ENCODE peak calls at places on chromosomes 11 and 22, in eight cellular contexts. I is T-cell; T is activated naive CD4-positive, alpha-beta T cell treated with Interleukin-2 at 50 U/mL for 16 hours; P is effector CD4-positive, alpha-beta T cell; L is mesendoderm; A is foreskin fibroblast; H is fibroblast of mammary gland; N is HEK293T. Z is an unnamed sample.

GRCh38 chr11:84901986-84902385 is 725.2 kb downstream of the DLG2 start:
- DNase-seq in L (no peak), H (peak), I (no peak), A (no peak), N (no peak), T (no peak), P (no peak), Z (no peak)

GRCh38 chr11:62791501-62792192 is at the start of gene TMEM223:
- DNase-seq in P (peak), L (peak), H (peak), T (peak), A (peak), I (peak), N (peak), Z (peak)

GRCh38 chr11:92969634-92970347 is at the start of gene MTNR1B:
- DNase-seq in A (no peak), P (no peak), T (no peak), I (no peak), L (no peak), N (no peak), H (no peak), Z (no peak)

GRCh38 chr22:30253205-30253852 is 6.8 kb upstream of the LIF start:
- DNase-seq in I (no peak), N (no peak), P (no peak), L (no peak), T (no peak), H (peak), A (no peak), Z (no peak)

GRCh38 chr22:48566741-48567140 is 1260.9 kb downstream of the BRD1 start:
- DNase-seq in N (no peak), T (no peak), P (no peak), I (no peak), L (no peak), A (no peak), H (no peak), Z (no peak)

GRCh38 chr11:47248304-47248663 is 330 bp downstream of the ACP2 start:
- DNase-seq in L (no peak), P (no peak), H (peak), A (peak), N (no peak), I (no peak), T (no peak), Z (no peak)

GRCh38 chr11:9003573-9004309 is at the start of gene NRIP3:
- DNase-seq in L (peak), A (peak), H (peak), I (peak), T (peak), N (peak), P (peak), Z (peak)

GRCh38 chr11:10302744-10303557 is 1.9 kb upstream of the ADM start:
- DNase-seq in H (peak), A (peak), P (peak), I (peak), T (peak), L (peak), N (no peak), Z (peak)

GRCh38 chr11:107785401-107785800 is 73.2 kb downstream of the SLC35F2 start:
- DNase-seq in I (no peak), T (peak), A (peak), N (no peak), P (no peak), L (no peak), H (peak), Z (no peak)

GRCh38 chr11:125062931-125063428 is at the start of gene SLC37A2:
- DNase-seq in P (no peak), I (peak), T (peak), N (peak), H (peak), L (peak), A (peak), Z (peak)

GRCh38 chr11:68266121-68266891 is 5.5 kb downstream of the C11orf24 start:
- DNase-seq in H (no peak), I (no peak), P (no peak), N (no peak), L (no peak), A (no peak), T (no peak), Z (no peak)

GRCh38 chr22:18905540-18906409 is at the start of gene DGCR6:
- DNase-seq in H (no peak), N (no peak), A (no peak), L (no peak), I (no peak), T (no peak), P (no peak), Z (no peak)

GRCh38 chr11:95884364-95884763 is 39.5 kb downstream of the MTMR2 start:
- DNase-seq in H (peak), I (no peak), P (no peak), N (no peak), A (peak), T (no peak), L (no peak), Z (no peak)

GRCh38 chr22:24503137-24503850 is 8.2 kb downstream of the UPB1 start:
- DNase-seq in N (peak), L (peak), I (peak), P (peak), H (peak), T (peak), A (peak), Z (peak)

GRCh38 chr11:83823461-83824025 is 537.4 kb upstream of the CCDC90B start:
- DNase-seq in A (no peak), N (no peak), T (no peak), H (no peak), L (no peak), P (no peak), I (no peak), Z (no peak)

GRCh38 chr22:32702421-32702820 is 99.1 kb upstream of the TIMP3 start:
- DNase-seq in N (no peak), P (no peak), T (no peak), L (no peak), A (no peak), H (no peak), I (no peak), Z (no peak)

GRCh38 chr11:26219506-26220117 is 112.3 kb upstream of the ANO3 start:
- DNase-seq in H (no peak), P (no peak), T (no peak), I (no peak), L (no peak), N (no peak), A (no peak), Z (no peak)

GRCh38 chr11:15525582-15525981 is 410.9 kb downstream of the INSC start:
- DNase-seq in H (no peak), I (no peak), T (no peak), L (no peak), A (no peak), N (no peak), P (no peak), Z (no peak)

GRCh38 chr22:37243402-37244113 is 511 bp downstream of the RAC2 start:
- DNase-seq in L (no peak), I (no peak), T (no peak), N (no peak), P (no peak), H (no peak), A (no peak), Z (peak)

GRCh38 chr11:72236083-72236697 is 7.8 kb downstream of the PHOX2A start:
- DNase-seq in T (no peak), A (no peak), I (no peak), P (no peak), H (no peak), N (no peak), L (no peak), Z (no peak)

GRCh38 chr11:63574856-63575602 is 11.8 kb upstream of the PLAAT2 start:
- DNase-seq in H (peak), L (no peak), N (no peak), P (no peak), I (no peak), A (no peak), T (no peak), Z (no peak)

GRCh38 chr11:1749787-1750351 is 526 bp downstream of the IFITM10 start:
- DNase-seq in I (no peak), H (peak), N (no peak), L (no peak), T (no peak), A (peak), P (no peak), Z (no peak)

GRCh38 chr11:83922318-83922717 is 636.2 kb upstream of the CCDC90B start:
- DNase-seq in I (no peak), T (no peak), H (peak), L (no peak), A (no peak), N (no peak), P (no peak), Z (no peak)

GRCh38 chr11:14872032-14872431 is 20.0 kb downstream of the CYP2R1 start:
- DNase-seq in I (no peak), L (no peak), H (no peak), N (no peak), A (no peak), P (no peak), T (no peak), Z (no peak)

GRCh38 chr11:975824-976223 is 50.2 kb downstream of the AP2A2 start:
- DNase-seq in N (peak), H (peak), L (peak), I (no peak), A (peak), T (no peak), P (no peak), Z (peak)

GRCh38 chr11:72162891-72163492 is 27.5 kb downstream of the FOLR3 start:
- DNase-seq in P (no peak), L (no peak), I (no peak), N (no peak), T (no peak), H (no peak), A (no peak), Z (no peak)

GRCh38 chr11:1102221-1102971 is 27.7 kb downstream of the MUC2 start:
- DNase-seq in P (no peak), H (no peak), L (no peak), A (no peak), N (no peak), I (no peak), T (no peak), Z (no peak)

GRCh38 chr22:38657248-38657909 is 941 bp downstream of the CBY1 start:
- DNase-seq in N (peak), T (peak), H (peak), P (peak), I (no peak), A (no peak), L (peak), Z (peak)

GRCh38 chr11:105298630-105299029 is 159.1 kb upstream of the CARD18 start:
- DNase-seq in T (no peak), L (no peak), A (no peak), H (peak), I (no peak), P (no peak), N (no peak), Z (no peak)

GRCh38 chr22:43622886-43623285 is 189.2 kb downstream of the EFCAB6 start:
- DNase-seq in L (no peak), T (no peak), N (no peak), A (no peak), P (no peak), I (no peak), H (no peak), Z (no peak)

Z was measured in activated CD4-positive, alpha-beta T cell treated with anti-CD3 and anti-CD28 coated beads, Interleukin-2, amount 10 ng/mL, durations not matched to agents 7 days and 5 days.